ENCODE peak calls at places on chromosomes 1 and 21, in seven cellular contexts. J, W, N, P, U, G and E are unnamed samples.

GRCh38 chr1:83508485-83509151 is 490.3 kb downstream of the TTLL7 start:
- DNase-seq in U (no peak), N (no peak), P (no peak), J (no peak), W (no peak), G (no peak), E (no peak)

GRCh38 chr1:111399792-111400610 is 27.5 kb downstream of the OVGP1 start:
- DNase-seq in W (no peak), P (peak; percentile 73), U (no peak), G (peak; percentile 33), N (peak; percentile 80), J (peak; percentile 33), E (peak; percentile 57)

GRCh38 chr1:29672416-29672815 is 436.1 kb downstream of the PTPRU start:
- DNase-seq in P (no peak), U (no peak), W (peak; percentile 12), J (no peak), G (no peak), N (peak; percentile 1), E (peak; percentile 5)

GRCh38 chr1:198497326-198498220 is 42.9 kb downstream of the ATP6V1G3 start:
- DNase-seq in J (no peak), N (no peak), W (no peak), G (no peak), P (no peak), U (no peak), E (no peak)

GRCh38 chr21:46191257-46191685 is 7.0 kb upstream of the SPATC1L start:
- DNase-seq in W (peak; percentile 79), J (no peak), N (peak; percentile 46), G (no peak), P (no peak), U (peak; percentile 71), E (no peak)

GRCh38 chr1:116679091-116679827 is 11.7 kb upstream of the IGSF3 start:
- DNase-seq in G (no peak), P (no peak), W (no peak), U (no peak), N (no peak), J (no peak), E (no peak)

GRCh38 chr1:205199090-205199930 is 12.2 kb downstream of the DSTYK start:
- DNase-seq in U (no peak), W (no peak), P (no peak), J (no peak), N (no peak), G (no peak), E (no peak)

GRCh38 chr1:25729774-25730173 is 70.2 kb upstream of the SELENON start:
- DNase-seq in W (no peak), G (no peak), P (peak; percentile 35), J (no peak), N (no peak), U (no peak), E (no peak)

GRCh38 chr1:240294566-240294965 is 202.9 kb downstream of the FMN2 start:
- DNase-seq in N (no peak), W (no peak), P (no peak), J (no peak), U (no peak), G (no peak), E (no peak)

GRCh38 chr21:21309510-21309909 is 311.3 kb downstream of the NCAM2 start:
- DNase-seq in G (no peak), P (no peak), N (no peak), W (no peak), J (no peak), U (no peak), E (no peak)

GRCh38 chr1:195591917-195592672 is 1016.1 kb downstream of the KCNT2 start:
- DNase-seq in G (peak; percentile 8), P (no peak), N (no peak), U (no peak), W (no peak), J (peak; percentile 65), E (no peak)

GRCh38 chr1:15252547-15252835 is 5.5 kb downstream of the FHAD1 start:
- DNase-seq in U (no peak), W (no peak), N (no peak), J (no peak), G (no peak), P (no peak), E (no peak)

GRCh38 chr1:53574621-53575020 is 115.4 kb downstream of the DMRTB1 start:
- DNase-seq in U (no peak), P (no peak), W (peak; percentile 43), G (no peak), J (no peak), N (peak; percentile 22), E (no peak)

GRCh38 chr1:44673675-44674112 is 587 bp downstream of the TMEM53 start:
- DNase-seq in P (no peak), W (no peak), U (no peak), G (no peak), J (no peak), N (no peak), E (no peak)

GRCh38 chr1:3009021-3009420 is 12.2 kb upstream of the ACTRT2 start:
- DNase-seq in N (peak; percentile 26), P (no peak), J (no peak), G (no peak), U (no peak), W (peak; percentile 41), E (no peak)

GRCh38 chr1:9292361-9293240 is at the start of gene SPSB1:
- DNase-seq in W (peak; percentile 89), G (peak; percentile 64), U (peak; percentile 86), N (peak; percentile 91), J (no peak), P (peak; percentile 80), E (peak; percentile 68)
- TF ChIP-seq CTCF in W (no peak), G (no peak), U (no peak), N (no peak), J (no peak), P (no peak), E (no peak)

DNA sequence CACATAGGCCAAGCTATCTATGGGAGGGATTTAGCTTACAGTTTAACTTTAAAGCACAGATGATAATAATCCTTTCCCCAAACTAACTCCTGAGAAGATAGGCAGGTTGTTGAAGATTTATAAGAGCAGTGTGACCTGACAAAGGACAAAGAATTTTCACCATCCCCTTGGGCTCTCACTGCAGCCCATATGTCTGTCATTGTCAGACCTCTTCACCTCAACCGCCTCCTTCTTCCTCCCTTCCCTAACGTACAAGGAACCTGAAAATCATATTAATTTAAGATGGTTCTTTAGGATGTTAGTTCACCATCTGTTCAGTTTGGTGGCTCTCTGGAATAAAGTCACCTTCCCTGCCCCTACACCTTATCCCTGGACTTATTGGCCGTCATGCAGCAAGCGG is 5.0 kb downstream of the RNU1-2 start:
- DNase-seq in P (no peak), N (no peak), G (no peak), W (no peak), J (peak; percentile 28), U (no peak), E (no peak)
- H3K27ac ChIP-seq in P (no peak overlapping the region), N (no peak overlapping the region), G (no peak overlapping the region), W (no peak overlapping the region), J (no peak overlapping the region), U (no peak overlapping the region), E (no peak overlapping the region)

GRCh38 chr1:214648776-214649175 is 45.8 kb downstream of the CENPF start:
- DNase-seq in J (no peak), G (no peak), U (no peak), P (no peak), N (no peak), W (no peak), E (no peak)

GRCh38 chr1:214641214-214641895 is 38.4 kb downstream of the CENPF start:
- DNase-seq in N (no peak), W (no peak), P (no peak), G (no peak), U (no peak), J (no peak), E (no peak)

GRCh38 chr1:214650664-214651063 is 47.7 kb downstream of the CENPF start:
- DNase-seq in U (no peak), J (no peak), P (no peak), W (no peak), G (no peak), N (no peak), E (no peak)

GRCh38 chr1:214643032-214643431 is 40.0 kb downstream of the CENPF start:
- DNase-seq in W (no peak), G (no peak), N (no peak), U (no peak), J (no peak), P (no peak), E (no peak)

DNA sequence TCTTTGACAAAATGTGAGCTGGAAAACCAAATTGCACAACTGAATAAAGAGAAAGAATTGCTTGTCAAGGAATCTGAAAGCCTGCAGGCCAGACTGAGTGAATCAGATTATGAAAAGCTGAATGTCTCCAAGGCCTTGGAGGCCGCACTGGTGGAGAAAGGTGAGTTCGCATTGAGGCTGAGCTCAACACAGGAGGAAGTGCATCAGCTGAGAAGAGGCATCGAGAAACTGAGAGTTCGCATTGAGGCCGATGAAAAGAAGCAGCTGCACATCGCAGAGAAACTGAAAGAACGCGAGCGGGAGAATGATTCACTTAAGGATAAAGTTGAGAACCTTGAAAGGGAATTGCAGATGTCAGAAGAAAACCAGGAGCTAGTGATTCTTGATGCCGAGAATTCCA is 42.7 kb downstream of the CENPF start:
- DNase-seq in W (no peak), G (no peak), U (no peak), P (no peak), N (no peak), J (no peak), E (no peak)
- TF ChIP-seq CTCF in W (no peak), G (no peak), U (no peak), P (no peak), N (no peak), J (no peak), E (no peak)

GRCh38 chr1:8115769-8116167 is 89.7 kb upstream of the ERRFI1 start:
- DNase-seq in N (no peak), U (no peak), P (no peak), G (no peak), W (peak; percentile 60), J (no peak), E (no peak)

GRCh38 chr1:8112611-8113256 is 86.6 kb upstream of the ERRFI1 start:
- DNase-seq in N (no peak), P (no peak), W (peak; percentile 23), G (no peak), J (no peak), U (no peak), E (no peak)

GRCh38 chr1:8116892-8117262 is 90.8 kb upstream of the ERRFI1 start:
- DNase-seq in G (peak; percentile 65), U (peak; percentile 79), W (peak; percentile 93), N (peak; percentile 66), P (no peak), J (no peak), E (peak; percentile 46)

GRCh38 chr1:8113257-8114220 is 87.4 kb upstream of the ERRFI1 start:
- DNase-seq in N (no peak), P (no peak), J (no peak), W (peak; percentile 61), U (no peak), G (no peak), E (no peak)

DNA sequence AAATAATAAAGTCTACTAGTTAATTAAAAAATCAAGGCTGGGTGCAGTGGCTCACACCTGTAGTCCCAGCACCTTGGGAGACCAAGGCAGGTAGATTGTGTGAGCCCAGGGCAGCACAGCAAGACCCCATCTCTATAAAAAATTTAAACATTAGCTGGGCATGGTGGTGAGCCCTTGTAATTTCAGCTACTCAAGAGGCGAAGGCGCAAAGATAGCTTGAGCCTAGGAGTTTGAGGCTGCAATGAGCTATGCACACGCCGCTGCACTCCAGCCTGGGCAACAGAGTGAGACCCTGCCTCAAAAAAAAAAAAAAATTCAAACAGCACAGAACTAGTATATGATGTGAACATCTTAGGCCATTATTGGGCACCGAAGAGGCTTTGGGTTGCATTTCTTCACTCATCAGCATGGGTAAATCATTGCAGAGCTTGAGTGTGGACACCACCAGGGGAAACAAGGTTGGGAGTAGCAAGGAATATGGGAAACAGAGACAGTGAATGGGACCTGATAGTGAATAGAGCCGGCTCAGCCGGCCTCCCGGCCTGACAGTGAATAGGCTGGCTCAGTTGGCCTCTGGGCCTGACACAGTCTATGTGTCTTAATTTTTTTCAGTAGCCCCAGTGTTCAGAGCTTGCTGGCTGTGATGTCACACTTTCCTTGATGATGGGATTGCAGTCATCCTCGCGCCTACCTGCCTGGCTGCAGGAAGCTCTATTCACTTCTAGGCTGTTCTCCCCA is 89.1 kb upstream of the ERRFI1 start:
- DNase-seq in W (peak; percentile 56), P (no peak), N (no peak), J (no peak), G (no peak), U (no peak), E (no peak)
- H3K27ac ChIP-seq in W (peak overlapping the region; percentile 91), P (no peak overlapping the region), N (peak overlapping the region; percentile 88), J (peak overlapping the region; percentile 99), G (peak overlapping the region; percentile 77), U (no peak overlapping the region), E (peak overlapping the region; percentile 11)